ENCODE peak calls at places on chromosome 5, in nine cellular contexts. T, X, K, A, C, I, U, J and R are unnamed samples.

GRCh38 chr5:77390222-77390621 is 101.9 kb downstream of the WDR41 start:
- DNase-seq in I (no peak), C (no peak), X (no peak), A (no peak), U (no peak), T (no peak), K (no peak), J (no peak), R (no peak)

GRCh38 chr5:173320259-173320658 is 8.0 kb downstream of the STC2 start:
- DNase-seq in A (no peak), U (no peak), J (no peak), I (peak; percentile 75), X (no peak), K (no peak), C (no peak), T (no peak), R (no peak)

GRCh38 chr5:72760259-72760658 is 56.2 kb upstream of the TNPO1 start:
- DNase-seq in K (peak; percentile 13), T (peak; percentile 50), C (peak; percentile 31), A (no peak), I (no peak), J (no peak), X (no peak), U (no peak), R (no peak)

GRCh38 chr5:109231331-109231730 is 178.4 kb downstream of the PJA2 start:
- DNase-seq in X (no peak), C (no peak), A (no peak), I (no peak), J (no peak), K (no peak), U (no peak), T (no peak), R (no peak)

GRCh38 chr5:98443916-98444315 is 329.5 kb upstream of the RGMB start:
- DNase-seq in J (no peak), K (no peak), I (no peak), U (no peak), C (no peak), X (no peak), T (no peak), A (no peak), R (no peak)

GRCh38 chr5:31469466-31469865 is 62.4 kb downstream of the DROSHA start:
- DNase-seq in K (no peak), X (no peak), C (no peak), A (no peak), T (no peak), I (no peak), J (no peak), U (no peak), R (no peak)

GRCh38 chr5:121296357-121296756 is 555.3 kb upstream of the FTMT start:
- DNase-seq in X (no peak), A (no peak), T (no peak), K (no peak), U (no peak), C (no peak), J (no peak), I (no peak), R (no peak)

GRCh38 chr5:170219615-170220014 is 13.2 kb upstream of the C5orf58 start:
- DNase-seq in J (peak; percentile 9), T (peak; percentile 91), C (peak; percentile 79), I (no peak), K (peak; percentile 84), U (no peak), X (no peak), A (no peak), R (peak; percentile 53)

GRCh38 chr5:62718368-62718767 is 139.7 kb downstream of the LRRC70 start:
- DNase-seq in A (no peak), C (no peak), T (peak; percentile 3), X (no peak), K (no peak), J (no peak), U (no peak), I (no peak), R (peak; percentile 7)

GRCh38 chr5:502325-503079 is 21.7 kb downstream of the SLC9A3 start:
- DNase-seq in T (no peak), X (no peak), I (no peak), C (no peak), U (no peak), J (no peak), A (no peak), K (no peak), R (peak; percentile 11)

GRCh38 chr5:141692919-141693848 is 11.2 kb upstream of the ARAP3 start:
- DNase-seq in A (peak; percentile 67), U (no peak), T (peak; percentile 48), C (peak; percentile 57), J (no peak), I (no peak), X (no peak), K (no peak), R (peak; percentile 23)

GRCh38 chr5:126370796-126371718 is 52.2 kb upstream of the GRAMD2B start:
- DNase-seq in X (no peak), K (no peak), I (no peak), A (no peak), T (peak; percentile 80), C (peak; percentile 73), J (no peak), U (peak; percentile 66), R (no peak)

GRCh38 chr5:139377226-139377625 is 5.9 kb downstream of the SLC23A1 start:
- DNase-seq in A (no peak), X (no peak), I (no peak), U (no peak), C (no peak), K (no peak), J (no peak), T (no peak), R (no peak)

GRCh38 chr5:56950626-56951130 is 1.2 kb downstream of the MIER3 start:
- DNase-seq in C (peak; percentile 63), X (peak; percentile 41), K (peak; percentile 18), I (peak; percentile 78), U (peak; percentile 77), T (peak; percentile 75), J (peak; percentile 22), A (peak; percentile 68), R (peak; percentile 70)

GRCh38 chr5:148836272-148837250 is 10.2 kb downstream of the ADRB2 start:
- DNase-seq in I (no peak), A (no peak), T (no peak), J (no peak), U (no peak), K (no peak), X (no peak), C (peak; percentile 36), R (no peak)

GRCh38 chr5:64074533-64074932 is 91.1 kb upstream of the RNF180 start:
- DNase-seq in X (no peak), K (peak; percentile 1), C (peak; percentile 63), J (no peak), T (peak; percentile 43), A (peak; percentile 22), I (no peak), U (no peak), R (peak; percentile 56)

GRCh38 chr5:134176523-134177196 is at the start of gene SKP1:
- DNase-seq in A (peak; percentile 86), I (peak; percentile 93), J (peak; percentile 38), C (peak; percentile 79), X (peak; percentile 98), U (peak; percentile 94), T (peak; percentile 87), K (peak; percentile 25), R (peak; percentile 87)